ENCODE peak calls at places on chromosome 5, in seven cellular contexts. One of them, this sample, is unnamed.

GRCh38 chr5:65062684-65063083 is 294.0 kb downstream of the CWC27 start:
- DNase-seq in CD8-positive, alpha-beta T cell: no peak
- DNase-seq in caudate nucleus: no peak
- DNase-seq in fibroblast of lung: peak
- DNase-seq in GM23248: peak
- DNase-seq in heart right ventricle: peak
- DNase-seq in gastrocnemius medialis: peak
- DNase-seq in this sample: no peak

GRCh38 chr5:39219433-39219832 is at the start of gene FYB1:
- DNase-seq in CD8-positive, alpha-beta T cell: no peak
- DNase-seq in caudate nucleus: no peak
- DNase-seq in fibroblast of lung: peak
- DNase-seq in GM23248: peak
- DNase-seq in heart right ventricle: peak
- DNase-seq in gastrocnemius medialis: peak
- DNase-seq in this sample: no peak

GRCh38 chr5:137649228-137649890 is 86.5 kb downstream of the KLHL3 start:
- DNase-seq in CD8-positive, alpha-beta T cell: no peak
- DNase-seq in caudate nucleus: no peak
- DNase-seq in fibroblast of lung: peak
- DNase-seq in GM23248: peak
- DNase-seq in heart right ventricle: peak
- DNase-seq in gastrocnemius medialis: no peak
- DNase-seq in this sample: peak

GRCh38 chr5:34469971-34470370 is 186.2 kb upstream of the RAI14 start:
- DNase-seq in CD8-positive, alpha-beta T cell: no peak
- DNase-seq in caudate nucleus: no peak
- DNase-seq in fibroblast of lung: no peak
- DNase-seq in GM23248: no peak
- DNase-seq in heart right ventricle: no peak
- DNase-seq in gastrocnemius medialis: no peak
- DNase-seq in this sample: no peak

GRCh38 chr5:54390015-54390414 is 65.5 kb upstream of the HSPB3 start:
- DNase-seq in CD8-positive, alpha-beta T cell: no peak
- DNase-seq in caudate nucleus: no peak
- DNase-seq in fibroblast of lung: peak
- DNase-seq in GM23248: peak
- DNase-seq in heart right ventricle: no peak
- DNase-seq in gastrocnemius medialis: no peak
- DNase-seq in this sample: no peak

GRCh38 chr5:19538607-19539006 is 449.4 kb downstream of the CDH18 start:
- DNase-seq in CD8-positive, alpha-beta T cell: no peak
- DNase-seq in caudate nucleus: no peak
- DNase-seq in fibroblast of lung: no peak
- DNase-seq in GM23248: no peak
- DNase-seq in heart right ventricle: no peak
- DNase-seq in gastrocnemius medialis: no peak
- DNase-seq in this sample: no peak

GRCh38 chr5:139878093-139878492 is 82.5 kb downstream of the PSD2 start:
- DNase-seq in CD8-positive, alpha-beta T cell: no peak
- DNase-seq in caudate nucleus: no peak
- DNase-seq in fibroblast of lung: no peak
- DNase-seq in GM23248: peak
- DNase-seq in heart right ventricle: no peak
- DNase-seq in gastrocnemius medialis: no peak
- DNase-seq in this sample: no peak

GRCh38 chr5:53422539-53422938 is 57.9 kb upstream of the FST start:
- DNase-seq in CD8-positive, alpha-beta T cell: no peak
- DNase-seq in caudate nucleus: no peak
- DNase-seq in fibroblast of lung: peak
- DNase-seq in GM23248: peak
- DNase-seq in heart right ventricle: no peak
- DNase-seq in gastrocnemius medialis: no peak
- DNase-seq in this sample: no peak

GRCh38 chr5:172868924-172869565 is 35.0 kb downstream of the ERGIC1 start:
- DNase-seq in CD8-positive, alpha-beta T cell: no peak
- DNase-seq in caudate nucleus: peak
- DNase-seq in fibroblast of lung: peak
- DNase-seq in GM23248: peak
- DNase-seq in heart right ventricle: peak
- DNase-seq in gastrocnemius medialis: peak
- DNase-seq in this sample: peak

GRCh38 chr5:14396071-14396470 is 185.5 kb upstream of the OTULINL start:
- DNase-seq in CD8-positive, alpha-beta T cell: no peak
- DNase-seq in caudate nucleus: no peak
- DNase-seq in fibroblast of lung: no peak
- DNase-seq in GM23248: no peak
- DNase-seq in heart right ventricle: no peak
- DNase-seq in gastrocnemius medialis: no peak
- DNase-seq in this sample: no peak

GRCh38 chr5:37857696-37858095 is 17.9 kb upstream of the GDNF start:
- DNase-seq in CD8-positive, alpha-beta T cell: no peak
- DNase-seq in caudate nucleus: no peak
- DNase-seq in fibroblast of lung: no peak
- DNase-seq in GM23248: no peak
- DNase-seq in heart right ventricle: no peak
- DNase-seq in gastrocnemius medialis: no peak
- DNase-seq in this sample: no peak

GRCh38 chr5:173318881-173319609 is 9.2 kb downstream of the STC2 start:
- DNase-seq in CD8-positive, alpha-beta T cell: no peak
- DNase-seq in caudate nucleus: no peak
- DNase-seq in fibroblast of lung: no peak
- DNase-seq in GM23248: no peak
- DNase-seq in heart right ventricle: no peak
- DNase-seq in gastrocnemius medialis: no peak
- DNase-seq in this sample: no peak

GRCh38 chr5:7396169-7397004 is 449 bp downstream of the ADCY2 start:
- DNase-seq in CD8-positive, alpha-beta T cell: no peak
- DNase-seq in caudate nucleus: no peak
- DNase-seq in fibroblast of lung: no peak
- DNase-seq in GM23248: peak
- DNase-seq in heart right ventricle: no peak
- DNase-seq in gastrocnemius medialis: peak
- DNase-seq in this sample: no peak

GRCh38 chr5:130541617-130542221 is 623.3 kb downstream of the HINT1 start:
- DNase-seq in CD8-positive, alpha-beta T cell: no peak
- DNase-seq in caudate nucleus: no peak
- DNase-seq in fibroblast of lung: peak
- DNase-seq in GM23248: peak
- DNase-seq in heart right ventricle: no peak
- DNase-seq in gastrocnemius medialis: no peak
- DNase-seq in this sample: no peak

GRCh38 chr5:143887302-143887638 is 75.3 kb downstream of the HMHB1 start:
- DNase-seq in CD8-positive, alpha-beta T cell: no peak
- DNase-seq in caudate nucleus: peak
- DNase-seq in fibroblast of lung: peak
- DNase-seq in GM23248: peak
- DNase-seq in heart right ventricle: peak
- DNase-seq in gastrocnemius medialis: no peak
- DNase-seq in this sample: no peak

GRCh38 chr5:80275347-80275746 is 19.5 kb upstream of the SERINC5 start:
- DNase-seq in CD8-positive, alpha-beta T cell: no peak
- DNase-seq in caudate nucleus: no peak
- DNase-seq in fibroblast of lung: peak
- DNase-seq in GM23248: peak
- DNase-seq in heart right ventricle: no peak
- DNase-seq in gastrocnemius medialis: no peak
- DNase-seq in this sample: no peak

GRCh38 chr5:143492783-143493182 is 89.3 kb upstream of the NR3C1 start:
- DNase-seq in CD8-positive, alpha-beta T cell: no peak
- DNase-seq in caudate nucleus: no peak
- DNase-seq in fibroblast of lung: no peak
- DNase-seq in GM23248: no peak
- DNase-seq in heart right ventricle: no peak
- DNase-seq in gastrocnemius medialis: no peak
- DNase-seq in this sample: no peak

GRCh38 chr5:103092676-103093075 is 27.3 kb downstream of the GIN1 start:
- DNase-seq in CD8-positive, alpha-beta T cell: no peak
- DNase-seq in caudate nucleus: no peak
- DNase-seq in fibroblast of lung: no peak
- DNase-seq in GM23248: peak
- DNase-seq in heart right ventricle: no peak
- DNase-seq in gastrocnemius medialis: no peak
- DNase-seq in this sample: no peak
- H3K27ac ChIP-seq in CD8-positive, alpha-beta T cell: no peak
- H3K27ac ChIP-seq in caudate nucleus: no peak
- H3K27ac ChIP-seq in fibroblast of lung: no peak
- H3K27ac ChIP-seq in GM23248: no peak
- H3K27ac ChIP-seq in heart right ventricle: no peak
- H3K27ac ChIP-seq in gastrocnemius medialis: no peak
- H3K27ac ChIP-seq in this sample: no peak

GRCh38 chr5:9562101-9562500 is 16.2 kb upstream of the SEMA5A start:
- DNase-seq in CD8-positive, alpha-beta T cell: no peak
- DNase-seq in caudate nucleus: no peak
- DNase-seq in fibroblast of lung: no peak
- DNase-seq in GM23248: peak
- DNase-seq in heart right ventricle: no peak
- DNase-seq in gastrocnemius medialis: no peak
- DNase-seq in this sample: no peak
- H3K27ac ChIP-seq in CD8-positive, alpha-beta T cell: no peak
- H3K27ac ChIP-seq in caudate nucleus: no peak
- H3K27ac ChIP-seq in fibroblast of lung: no peak
- H3K27ac ChIP-seq in GM23248: no peak
- H3K27ac ChIP-seq in heart right ventricle: no peak
- H3K27ac ChIP-seq in gastrocnemius medialis: no peak
- H3K27ac ChIP-seq in this sample: no peak

GRCh38 chr5:142324377-142324870 is 397 bp downstream of the SPRY4 start:
- DNase-seq in CD8-positive, alpha-beta T cell: peak
- DNase-seq in caudate nucleus: no peak
- DNase-seq in fibroblast of lung: no peak
- DNase-seq in GM23248: peak
- DNase-seq in heart right ventricle: no peak
- DNase-seq in gastrocnemius medialis: no peak
- DNase-seq in this sample: peak
- H3K27ac ChIP-seq in CD8-positive, alpha-beta T cell: no peak
- H3K27ac ChIP-seq in caudate nucleus: peak
- H3K27ac ChIP-seq in fibroblast of lung: peak
- H3K27ac ChIP-seq in GM23248: peak
- H3K27ac ChIP-seq in heart right ventricle: peak
- H3K27ac ChIP-seq in gastrocnemius medialis: peak
- H3K27ac ChIP-seq in this sample: peak

DNA sequence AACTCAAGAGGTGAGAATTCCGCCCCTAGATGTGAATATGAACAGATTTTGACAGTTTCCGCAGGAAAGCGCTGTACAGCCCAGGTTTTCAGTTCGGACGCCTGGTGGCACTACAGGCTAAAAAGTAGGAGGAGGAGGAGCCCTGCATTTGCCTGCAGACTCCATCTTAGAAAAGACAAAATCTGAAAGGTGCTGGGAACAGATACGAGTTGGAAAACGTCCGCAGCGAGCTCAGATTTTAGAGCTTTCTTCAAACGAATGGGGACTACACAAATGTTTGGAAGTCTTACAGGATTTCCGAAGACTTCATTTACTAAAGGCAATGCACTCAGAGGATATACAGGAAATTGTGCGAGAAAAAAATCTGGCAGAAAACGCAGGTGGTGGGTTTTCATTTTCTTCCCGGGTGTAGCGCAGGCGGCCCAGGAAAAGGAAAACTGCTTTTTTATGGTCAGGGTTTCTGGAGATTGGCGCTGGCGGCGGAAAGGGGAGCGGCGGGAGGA is 9.9 kb upstream of the PCDHB2 start:
- DNase-seq in CD8-positive, alpha-beta T cell: peak
- DNase-seq in caudate nucleus: peak
- DNase-seq in fibroblast of lung: peak
- DNase-seq in GM23248: peak
- DNase-seq in heart right ventricle: peak
- DNase-seq in gastrocnemius medialis: no peak
- DNase-seq in this sample: peak
- H3K27ac ChIP-seq in CD8-positive, alpha-beta T cell: no peak
- H3K27ac ChIP-seq in caudate nucleus: peak
- H3K27ac ChIP-seq in fibroblast of lung: no peak
- H3K27ac ChIP-seq in GM23248: peak
- H3K27ac ChIP-seq in heart right ventricle: no peak
- H3K27ac ChIP-seq in gastrocnemius medialis: peak
- H3K27ac ChIP-seq in this sample: peak

GRCh38 chr5:104734046-104734445 is 1171.5 kb upstream of the NUDT12 start:
- DNase-seq in CD8-positive, alpha-beta T cell: no peak
- DNase-seq in caudate nucleus: no peak
- DNase-seq in fibroblast of lung: no peak
- DNase-seq in GM23248: no peak
- DNase-seq in heart right ventricle: no peak
- DNase-seq in gastrocnemius medialis: no peak
- DNase-seq in this sample: no peak
- H3K27ac ChIP-seq in CD8-positive, alpha-beta T cell: no peak
- H3K27ac ChIP-seq in caudate nucleus: no peak
- H3K27ac ChIP-seq in fibroblast of lung: no peak
- H3K27ac ChIP-seq in GM23248: no peak
- H3K27ac ChIP-seq in heart right ventricle: no peak
- H3K27ac ChIP-seq in gastrocnemius medialis: no peak
- H3K27ac ChIP-seq in this sample: no peak

GRCh38 chr5:78215565-78215964 is 78.9 kb downstream of the AP3B1 start:
- DNase-seq in CD8-positive, alpha-beta T cell: no peak
- DNase-seq in caudate nucleus: no peak
- DNase-seq in fibroblast of lung: no peak
- DNase-seq in GM23248: no peak
- DNase-seq in heart right ventricle: no peak
- DNase-seq in gastrocnemius medialis: no peak
- DNase-seq in this sample: no peak
- H3K27ac ChIP-seq in CD8-positive, alpha-beta T cell: no peak
- H3K27ac ChIP-seq in caudate nucleus: no peak
- H3K27ac ChIP-seq in fibroblast of lung: no peak
- H3K27ac ChIP-seq in GM23248: no peak
- H3K27ac ChIP-seq in heart right ventricle: no peak
- H3K27ac ChIP-seq in gastrocnemius medialis: no peak
- H3K27ac ChIP-seq in this sample: no peak